ENCODE peak calls at places on chromosome 2, in six cellular contexts. W is activated T-helper 1 cell treated with anti-CD3 and anti-CD28 coated beads, Interleukin-12 subunit alpha, Interleukin-12 subunit beta, Interleukin-2, Interleukin-4 antibody, amounts not matched to agents 30 ng/mL and 10 ng/mL and 1 ng/mL, durations not matched to agents 14 hours and 24 hours and 36 hours; Q is GM19239; P is OCI-LY7; V is NCI-H82; Y is endothelial cell. Z is an unnamed sample.

GRCh38 chr2:157625311-157625710 is 3.4 kb downstream of the ACVR1C start:
- DNase-seq in W (peak), V (no peak), P (no peak), Y (no peak), Q (no peak), Z (no peak)

GRCh38 chr2:39991298-39991697 is 212.2 kb upstream of the THUMPD2 start:
- DNase-seq in Q (no peak), W (no peak), Y (no peak), V (no peak), P (no peak), Z (no peak)

GRCh38 chr2:200778038-200778437 is 33.7 kb upstream of the BZW1 start:
- DNase-seq in V (no peak), Y (no peak), Q (no peak), W (no peak), P (no peak), Z (no peak)

GRCh38 chr2:50395510-50396300 is 636.2 kb downstream of the NRXN1 start:
- DNase-seq in Q (no peak), P (no peak), Y (no peak), W (no peak), V (no peak), Z (no peak)

GRCh38 chr2:10059552-10060335 is 16.4 kb downstream of the KLF11 start:
- DNase-seq in V (no peak), Y (no peak), P (no peak), W (no peak), Q (no peak), Z (no peak)

GRCh38 chr2:114108819-114109416 is 219.0 kb downstream of the ACTR3 start:
- DNase-seq in Y (no peak), W (no peak), V (no peak), Q (no peak), P (no peak), Z (no peak)

GRCh38 chr2:215422676-215423075 is 13.2 kb downstream of the FN1 start:
- DNase-seq in W (no peak), P (no peak), Q (no peak), Y (no peak), V (no peak), Z (no peak)

GRCh38 chr2:187228986-187229385 is 219.1 kb downstream of the CALCRL start:
- DNase-seq in V (no peak), W (no peak), Q (no peak), P (no peak), Y (no peak), Z (no peak)

GRCh38 chr2:238573065-238573778 is 146.5 kb downstream of the ASB1 start:
- DNase-seq in Q (peak), P (peak), W (no peak), Y (peak), V (peak), Z (peak)

GRCh38 chr2:158024288-158024898 is 77.3 kb upstream of the UPP2 start:
- DNase-seq in V (peak), W (peak), P (peak), Y (peak), Q (peak), Z (peak)

GRCh38 chr2:234828382-234829073 is 123.3 kb upstream of the SH3BP4 start:
- DNase-seq in P (no peak), Y (no peak), W (no peak), V (no peak), Q (no peak), Z (no peak)

GRCh38 chr2:161068670-161069069 is 91.6 kb upstream of the TANK start:
- DNase-seq in V (no peak), P (no peak), Y (no peak), Q (no peak), W (no peak), Z (no peak)

GRCh38 chr2:74267068-74267467 is 68.7 kb downstream of the MTHFD2 start:
- DNase-seq in Q (no peak), P (peak), Y (no peak), V (peak), W (peak), Z (peak)

GRCh38 chr2:196979976-196980375 is 53.5 kb upstream of the PGAP1 start:
- DNase-seq in Q (no peak), Y (no peak), V (peak), W (no peak), P (no peak), Z (no peak)

GRCh38 chr2:241545113-241545512 is 13.4 kb upstream of the BOK start:
- DNase-seq in P (no peak), V (no peak), Q (no peak), Y (no peak), W (no peak), Z (no peak)

GRCh38 chr2:197867630-197868029 is 63.2 kb downstream of the PLCL1 start:
- DNase-seq in P (no peak), Q (no peak), V (no peak), Y (no peak), W (no peak), Z (no peak)

GRCh38 chr2:26460613-26461031 is 17.3 kb downstream of the OTOF start:
- DNase-seq in P (no peak), Y (no peak), W (no peak), Q (no peak), V (no peak), Z (no peak)

GRCh38 chr2:85680707-85681353 is 12.8 kb upstream of the SFTPB start:
- DNase-seq in V (no peak), Y (no peak), Q (no peak), W (no peak), P (no peak), Z (no peak)

Z was measured in germinal center.